ENCODE peak calls at places on chromosomes 12 and 14, in four cellular contexts. M is HepG2, K is left ventricle myocardium inferior, J is cardiac muscle cell. R is an unnamed sample.

GRCh38 chr12:53696285-53696654 is 20.4 kb upstream of the ATP5MC2 start:
- DNase-seq in M (peak; percentile 82), K (no peak), J (peak; percentile 83), R (no peak)

GRCh38 chr12:124599074-124599999 is 31.9 kb upstream of the NCOR2 start:
- DNase-seq in M (no peak), K (no peak), J (no peak), R (no peak)

GRCh38 chr12:4819654-4820053 is 90.1 kb upstream of the KCNA1 start:
- DNase-seq in M (no peak), K (no peak), J (no peak), R (peak; percentile 69)

GRCh38 chr12:94616217-94616729 is 34.1 kb downstream of the TMCC3 start:
- DNase-seq in M (no peak), K (no peak), J (peak; percentile 51), R (no peak)

GRCh38 chr12:108838194-108839010 is 19.0 kb downstream of the SSH1 start:
- DNase-seq in M (peak; percentile 80), K (peak; percentile 89), J (peak; percentile 91), R (peak; percentile 98)

GRCh38 chr14:93064411-93065271 is 51.1 kb downstream of the ITPK1 start:
- DNase-seq in M (no peak), K (peak; percentile 42), J (no peak), R (no peak)

GRCh38 chr14:55433880-55434804 is 6.3 kb downstream of the TBPL2 start:
- DNase-seq in M (no peak), K (no peak), J (no peak), R (no peak)

GRCh38 chr12:11706509-11707331 is 57.2 kb downstream of the ETV6 start:
- DNase-seq in M (peak; percentile 42), K (no peak), J (peak; percentile 31), R (no peak)

GRCh38 chr12:69129564-69129963 is 109.8 kb upstream of the CPSF6 start:
- DNase-seq in M (no peak), K (no peak), J (no peak), R (no peak)

GRCh38 chr12:92573104-92573503 is 129.7 kb upstream of the PLEKHG7 start:
- DNase-seq in M (no peak), K (no peak), J (no peak), R (no peak)

GRCh38 chr12:113297214-113297587 is 37.7 kb downstream of the SLC8B1 start:
- DNase-seq in M (no peak), K (no peak), J (no peak), R (no peak)

GRCh38 chr12:6780573-6780972 is 8.3 kb downstream of the LAG3 start:
- DNase-seq in M (no peak), K (no peak), J (no peak), R (no peak)

GRCh38 chr14:105525861-105526780 is at the start of gene TMEM121:
- DNase-seq in M (no peak), K (no peak), J (peak; percentile 48), R (no peak)

GRCh38 chr12:48017496-48017895 is 13.2 kb upstream of the COL2A1 start:
- DNase-seq in M (no peak), K (no peak), J (no peak), R (no peak)

GRCh38 chr14:24975393-24975792 is 74.6 kb downstream of the STXBP6 start:
- DNase-seq in M (no peak), K (no peak), J (no peak), R (no peak)
- H3K4me1 ChIP-seq in M (peaks cover 33% of the 10 kb centered on the region), K (peaks cover 74% of the 10 kb centered on the region), J (no peaks in the 10 kb centered on the region), R (no peaks in the 10 kb centered on the region)

DNA sequence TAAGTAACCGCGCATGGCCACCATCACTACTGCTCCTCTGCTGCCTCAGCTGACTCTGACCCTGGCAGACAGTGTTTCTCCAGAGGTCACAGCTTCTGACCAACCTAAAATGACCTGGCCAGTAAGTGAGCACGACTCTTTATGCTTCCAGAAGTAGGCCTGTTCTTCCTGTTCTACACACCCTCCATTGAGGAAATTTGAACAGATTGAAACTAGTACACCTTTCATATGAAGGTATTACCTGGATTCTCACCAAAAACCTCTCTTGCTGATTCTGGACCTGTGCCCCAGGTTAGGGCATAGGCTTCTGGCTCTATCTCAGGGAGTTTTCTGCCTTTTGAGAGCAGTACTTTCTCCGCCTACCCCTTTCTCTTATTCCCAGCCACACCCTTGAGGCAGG is 178.4 kb upstream of the FRMD6 start:
- DNase-seq in M (no peak), K (no peak), J (no peak), R (no peak)
- H3K27ac ChIP-seq in M (no peak overlapping the region), K (no peak overlapping the region), J (no peak overlapping the region), R (no peak overlapping the region)

GRCh38 chr12:123384318-123384993 is 524 bp downstream of the KMT5A start:
- DNase-seq in M (no peak), K (no peak), J (peak; percentile 11), R (no peak)
- TF ChIP-seq CTCF in M (no peak), K (no peak), J (no peak), R (no peak)

GRCh38 chr12:106114084-106115068 is 24.4 kb downstream of the NUAK1 start:
- DNase-seq in M (no peak), K (no peak), J (no peak), R (no peak)
- H3K4me1 ChIP-seq in M (peaks cover 82% of the 10 kb centered on the region), K (peaks cover 100% of the 10 kb centered on the region), J (peaks cover 16% of the 10 kb centered on the region), R (peaks cover 19% of the 10 kb centered on the region)

GRCh38 chr12:52093346-52093745 is 13.8 kb downstream of the SMIM41 start:
- DNase-seq in M (no peak), K (no peak), J (no peak), R (no peak)
- H3K27ac ChIP-seq in M (no peak overlapping the region), K (no peak overlapping the region), J (no peak overlapping the region), R (no peak overlapping the region)